ENCODE peak calls at places on chromosomes 3 and 15, in ten cellular contexts. X is sigmoid colon, A is Peyer's patch, H is gastrocnemius medialis, U is testis, V is HCT116, P is HepG2, D is breast epithelium, Q is spleen, R is IMR-90. L is an unnamed sample. For H3K27me3, the result is how much of the 10 kb centered on the place peaks cover.

GRCh38 chr3:172216267-172216666 is 176.9 kb downstream of the FNDC3B start:
- DNase-seq in U (no peak), R (no peak), H (no peak), X (no peak), D (no peak), A (no peak), V (no peak), Q (no peak), P (no peak), L (no peak)

GRCh38 chr3:170866499-170866898 is 3.5 kb downstream of the RPL22L1 start:
- DNase-seq in U (no peak), Q (no peak), X (no peak), R (no peak), H (no peak), D (no peak), V (no peak), A (no peak), P (no peak), L (no peak)

GRCh38 chr3:98360681-98361080 is 7.0 kb downstream of the OR5K4 start:
- DNase-seq in U (no peak), A (no peak), D (no peak), V (no peak), Q (no peak), R (no peak), P (no peak), X (no peak), H (no peak), L (no peak)

GRCh38 chr3:101244212-101244575 is 76.2 kb downstream of the IMPG2 start:
- DNase-seq in R (peak), H (no peak), U (no peak), Q (no peak), P (no peak), D (no peak), V (no peak), X (no peak), A (no peak), L (no peak)

GRCh38 chr3:10609134-10609533 is 103.7 kb upstream of the ATP2B2 start:
- DNase-seq in Q (peak), U (no peak), X (no peak), D (no peak), V (no peak), P (no peak), A (no peak), R (no peak), H (no peak), L (no peak)

GRCh38 chr3:57164606-57165573 is at the start of gene IL17RD:
- DNase-seq in X (peak), R (peak), Q (peak), P (peak), V (peak), A (peak), H (peak), U (peak), D (peak), L (peak)

GRCh38 chr3:197487911-197488391 is 67.8 kb downstream of the BDH1 start:
- DNase-seq in Q (no peak), V (no peak), A (no peak), H (peak), D (peak), P (peak), R (peak), U (no peak), X (no peak), L (peak)

GRCh38 chr3:112489674-112490479 is 9.4 kb downstream of the BTLA start:
- DNase-seq in H (no peak), U (no peak), X (no peak), R (no peak), Q (no peak), D (no peak), A (no peak), P (no peak), V (no peak), L (no peak)

GRCh38 chr3:61331937-61332590 is 80.8 kb upstream of the FHIT start:
- DNase-seq in V (no peak), P (no peak), X (no peak), Q (no peak), D (no peak), U (no peak), R (no peak), A (no peak), H (no peak), L (no peak)

GRCh38 chr3:147015334-147015733 is 391.0 kb downstream of the ZIC4 start:
- DNase-seq in D (no peak), H (no peak), U (no peak), V (no peak), R (no peak), X (no peak), P (no peak), A (no peak), Q (no peak), L (no peak)

GRCh38 chr3:66469220-66469640 is 31.6 kb downstream of the LRIG1 start:
- DNase-seq in D (no peak), Q (no peak), H (no peak), V (no peak), A (no peak), P (no peak), U (no peak), R (peak), X (no peak), L (no peak)

GRCh38 chr3:191176038-191176437 is 23.0 kb upstream of the OSTN start:
- DNase-seq in R (no peak), H (no peak), X (no peak), P (no peak), D (no peak), A (no peak), U (no peak), Q (no peak), V (no peak), L (no peak)

GRCh38 chr15:54566654-54567053 is 588.4 kb downstream of the UNC13C start:
- DNase-seq in X (no peak), R (no peak), D (no peak), H (no peak), Q (no peak), U (no peak), V (no peak), P (no peak), A (no peak), L (no peak)

GRCh38 chr15:71455107-71455506 is 339.8 kb downstream of the THSD4 start:
- DNase-seq in D (no peak), A (no peak), X (no peak), Q (no peak), U (no peak), V (no peak), H (peak), R (peak), P (no peak), L (no peak)

GRCh38 chr3:170835346-170835745 is 34.6 kb downstream of the RPL22L1 start:
- DNase-seq in Q (no peak), X (no peak), R (no peak), H (no peak), D (no peak), V (no peak), U (no peak), P (no peak), A (no peak), L (no peak)

GRCh38 chr3:96190024-96190616 is 624.3 kb upstream of the EPHA6 start:
- DNase-seq in U (no peak), X (no peak), H (no peak), Q (peak), P (no peak), R (no peak), V (no peak), A (no peak), D (no peak), L (no peak)

GRCh38 chr15:44738340-44738984 is 2.1 kb downstream of the TRIM69 start:
- DNase-seq in H (no peak), R (peak), A (no peak), D (no peak), V (peak), X (no peak), U (no peak), Q (no peak), P (peak), L (no peak)

GRCh38 chr15:100726426-100727190 is 124.2 kb downstream of the ASB7 start:
- DNase-seq in A (no peak), D (no peak), R (peak), Q (no peak), X (peak), P (no peak), H (no peak), V (no peak), U (no peak), L (peak)

GRCh38 chr3:189282751-189283150 is 111.0 kb downstream of the TPRG1 start:
- DNase-seq in H (no peak), A (no peak), X (no peak), D (no peak), V (no peak), U (no peak), R (no peak), Q (no peak), P (no peak), L (no peak)

GRCh38 chr3:139113766-139114165 is 69.1 kb upstream of the PRR23C start:
- DNase-seq in U (no peak), A (no peak), P (no peak), R (no peak), H (no peak), Q (no peak), D (no peak), X (no peak), V (no peak), L (no peak)

GRCh38 chr3:31409866-31410265 is 122.9 kb upstream of the STT3B start:
- DNase-seq in Q (no peak), R (no peak), P (no peak), U (no peak), V (no peak), A (no peak), D (no peak), H (no peak), X (no peak), L (no peak)

GRCh38 chr3:85572426-85572825 is 613.6 kb downstream of the CADM2 start:
- DNase-seq in U (no peak), D (no peak), Q (no peak), X (no peak), R (no peak), A (no peak), P (no peak), V (no peak), H (no peak), L (no peak)

GRCh38 chr3:43024183-43024865 is 45.2 kb downstream of the GASK1A start:
- DNase-seq in X (no peak), H (no peak), V (no peak), R (no peak), Q (no peak), D (no peak), A (no peak), P (no peak), U (no peak), L (no peak)

GRCh38 chr3:148707596-148708386 is 10.1 kb downstream of the AGTR1 start:
- DNase-seq in R (peak), A (no peak), Q (no peak), X (no peak), V (no peak), U (no peak), P (no peak), H (no peak), D (no peak), L (no peak)

GRCh38 chr3:117856354-117856753 is 1146.8 kb downstream of the TUSC7 start:
- DNase-seq in D (no peak), Q (no peak), X (no peak), A (no peak), R (no peak), V (no peak), H (no peak), P (no peak), U (no peak), L (no peak)

GRCh38 chr15:48423342-48423741 is 92.1 kb downstream of the DUT start:
- DNase-seq in P (no peak), H (no peak), A (no peak), X (no peak), U (no peak), R (no peak), D (no peak), V (no peak), Q (no peak), L (no peak)

GRCh38 chr3:38347421-38348200 is 1.0 kb downstream of the XYLB start:
- DNase-seq in X (no peak), U (no peak), V (no peak), P (peak), R (no peak), Q (no peak), D (no peak), A (peak), H (no peak), L (no peak)

GRCh38 chr3:31356941-31357340 is 175.8 kb upstream of the STT3B start:
- DNase-seq in U (no peak), H (no peak), V (no peak), R (peak), P (no peak), D (no peak), X (peak), A (no peak), Q (no peak), L (peak)

GRCh38 chr3:46667657-46668056 is 25.8 kb downstream of the ALS2CL start:
- DNase-seq in V (no peak), A (peak), Q (peak), U (no peak), P (no peak), H (peak), X (peak), D (no peak), R (no peak), L (no peak)

DNA sequence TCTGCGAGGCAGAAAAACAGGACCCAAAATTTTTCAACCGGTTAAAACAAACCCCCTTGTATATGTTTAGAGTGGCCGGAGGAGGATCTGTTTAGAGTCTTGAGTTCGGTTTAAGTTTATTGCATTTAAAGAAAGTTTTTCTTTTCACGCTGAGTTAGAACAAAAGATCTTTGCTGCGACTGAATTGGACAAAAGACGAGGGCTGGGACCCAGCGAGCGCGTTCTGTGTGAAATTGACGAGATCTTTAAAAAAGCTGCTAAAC is 9.8 kb downstream of the NR2F2 start:
- DNase-seq in A (no peak), V (no peak), R (no peak), D (no peak), P (no peak), Q (no peak), H (no peak), U (no peak), X (no peak), L (no peak)
- H3K27me3 ChIP-seq in A (under half), V (under half), R (under half), D (under half), P (under half), Q (under half), H (under half), U (under half), X (under half), L (under half)

GRCh38 chr15:90934949-90935751 is at the start of gene UNC45A:
- DNase-seq in P (peak), H (peak), X (peak), R (peak), U (peak), Q (peak), V (peak), D (peak), A (peak), L (peak)
- TF ChIP-seq POLR2A in P (peak), H (peak), X (peak), R (peak), U (no peak), Q (no peak), V (peak), D (no peak), A (peak), L (peak)

DNA sequence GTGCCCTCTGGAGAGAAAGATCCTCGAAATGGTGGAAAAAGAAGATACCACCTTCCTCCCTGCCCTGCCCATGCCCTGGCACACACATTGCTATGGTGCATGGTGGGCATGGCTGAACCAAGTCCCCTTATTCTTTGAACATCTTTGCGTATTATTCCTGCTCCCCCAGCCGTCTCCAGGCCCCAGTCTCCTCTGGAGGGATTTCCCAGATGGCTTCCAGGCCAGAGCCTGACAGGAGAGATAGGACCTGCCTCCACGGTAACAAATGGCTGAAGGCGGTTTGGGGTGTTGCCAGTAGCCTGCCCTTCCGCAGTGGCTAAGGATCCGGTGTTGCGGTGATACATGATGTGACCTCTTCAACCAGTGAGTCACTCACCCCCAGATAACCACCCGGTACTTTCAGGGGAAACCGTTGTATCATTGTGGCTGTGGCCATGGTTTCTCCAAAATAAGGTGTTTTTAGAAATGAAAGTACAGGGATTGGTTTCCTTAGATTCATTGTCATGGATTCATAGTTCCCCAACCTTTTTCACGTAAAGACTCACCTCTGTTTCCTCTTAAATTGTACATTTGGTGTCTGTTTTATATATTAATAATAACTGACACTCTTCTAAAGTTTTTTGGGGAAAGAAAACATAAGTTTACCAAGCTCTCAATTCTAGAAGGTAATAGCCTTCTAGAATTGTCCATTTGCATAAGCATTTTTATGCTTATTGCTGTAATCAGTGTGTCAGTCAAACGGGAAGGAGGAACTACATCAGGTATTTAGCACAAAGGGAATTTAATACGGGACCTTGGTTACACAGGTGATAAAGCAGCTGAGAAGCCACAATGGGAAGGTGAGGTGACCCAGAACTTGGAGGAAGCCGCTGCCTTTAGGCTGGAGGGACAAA is 25.9 kb downstream of the SMAD3 start:
- DNase-seq in V (peak), X (peak), U (peak), H (peak), A (no peak), R (peak), Q (peak), D (no peak), P (no peak), L (peak)
- H3K4me3 ChIP-seq in V (peak), X (no peak), U (no peak), H (peak), A (no peak), R (no peak), Q (no peak), D (no peak), P (no peak), L (no peak)

GRCh38 chr15:33778911-33779310 is 189.4 kb upstream of the CHRM5 start:
- DNase-seq in P (no peak), U (no peak), X (no peak), A (no peak), R (no peak), H (no peak), Q (no peak), V (no peak), D (no peak), L (no peak)
- H3K27me3 ChIP-seq in P (under half), U (under half), X (under half), A (under half), R (under half), H (under half), Q (under half), V (half or more), D (under half), L (under half)

DNA sequence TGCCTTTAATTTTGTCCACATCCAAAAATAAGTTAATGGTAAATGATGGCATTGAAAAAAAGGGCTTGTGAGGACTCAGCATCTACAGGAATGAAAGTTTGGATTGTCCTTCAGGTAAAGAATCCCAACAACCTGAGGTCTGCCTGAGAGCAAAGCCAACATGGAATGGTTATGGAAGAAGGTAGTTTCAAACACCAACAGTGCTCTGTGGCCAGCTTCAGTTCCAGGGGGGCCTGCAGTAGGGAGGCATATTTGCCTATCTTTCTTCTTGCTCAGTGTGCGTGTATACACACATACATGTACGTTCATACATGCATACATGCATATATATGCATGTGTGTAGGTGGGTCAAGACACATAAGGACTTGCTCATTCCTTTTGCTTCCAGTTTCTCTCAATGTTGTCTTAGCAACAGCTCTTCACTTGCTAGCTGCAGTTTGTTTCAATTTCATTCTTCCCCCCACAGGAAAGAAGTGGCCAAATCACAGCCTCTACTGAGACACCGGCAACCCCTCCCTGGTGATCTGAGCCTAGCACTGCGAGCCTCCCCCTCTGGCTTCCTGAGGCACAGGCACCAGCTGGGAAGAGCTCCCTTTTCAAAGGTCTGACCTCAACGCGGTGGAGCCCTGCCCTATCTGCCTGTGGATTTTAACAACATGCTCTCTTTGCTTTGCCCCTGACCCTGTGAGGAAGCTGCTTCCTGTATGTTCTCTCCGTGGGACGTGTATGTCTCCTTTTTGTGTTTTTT is 146.2 kb downstream of the KLF13 start:
- DNase-seq in D (no peak), Q (peak), P (no peak), V (no peak), R (peak), A (no peak), X (no peak), H (no peak), U (no peak), L (no peak)
- TF ChIP-seq POLR2A in D (no peak), Q (no peak), P (no peak), V (no peak), R (no peak), A (no peak), X (no peak), H (no peak), U (no peak), L (no peak)

DNA sequence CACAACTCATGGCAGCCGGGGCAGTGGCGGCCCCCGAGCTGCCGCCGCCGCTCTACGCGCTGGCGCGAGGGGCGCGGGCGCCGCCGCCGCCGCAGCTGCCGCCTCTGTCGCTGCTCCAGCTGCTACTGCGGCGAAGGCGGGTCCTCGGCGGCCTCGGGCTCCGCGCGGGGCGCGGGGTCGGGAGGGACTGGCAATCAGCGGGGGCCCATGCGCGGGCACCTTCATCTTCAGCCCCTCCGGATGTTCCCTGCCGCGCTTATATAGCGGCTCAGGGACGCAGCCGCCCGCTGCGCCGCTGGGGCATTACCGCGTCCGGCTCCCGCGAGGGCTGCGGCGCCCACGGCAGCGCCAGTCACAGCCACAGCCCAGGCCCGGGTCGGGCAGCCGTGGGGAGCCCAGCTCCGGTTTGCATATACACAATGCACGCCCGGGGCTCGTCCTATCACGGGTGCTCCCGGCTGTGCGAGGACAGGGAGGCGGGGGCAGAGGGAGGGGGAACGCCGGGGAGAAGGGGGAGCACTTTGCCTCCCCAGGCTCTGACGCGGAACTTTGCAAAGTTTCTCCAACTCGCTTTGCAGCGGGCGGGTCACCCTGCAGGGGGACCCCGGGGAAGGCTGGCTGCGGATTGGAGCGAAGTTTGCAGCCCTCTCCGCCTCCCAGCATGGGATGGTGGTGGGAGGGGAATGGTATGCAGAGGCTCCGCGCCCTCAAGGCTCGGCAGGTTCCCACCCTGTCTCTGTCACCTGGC is at the start of gene VGLL3:
- DNase-seq in U (peak), V (no peak), P (no peak), D (peak), Q (peak), R (peak), X (peak), A (peak), H (peak), L (peak)
- H3K4me3 ChIP-seq in U (peak), V (peak), P (peak), D (peak), Q (peak), R (peak), X (peak), A (peak), H (peak), L (peak)

GRCh38 chr3:137769321-137770065 is 5.4 kb downstream of the SOX14 start:
- DNase-seq in H (no peak), R (no peak), D (no peak), A (no peak), P (no peak), X (no peak), Q (no peak), U (no peak), V (no peak), L (no peak)
- H3K27me3 ChIP-seq in H (half or more), R (half or more), D (half or more), A (half or more), P (under half), X (half or more), Q (under half), U (under half), V (under half), L (under half)

L was measured in body of pancreas.